ENCODE peak calls at places on chromosomes 1 and 21, in five cellular contexts. X, Z, E, C and K are unnamed samples.

GRCh38 chr1:91455334-91455733 is 45.3 kb upstream of the CDC7 start:
- DNase-seq in Z (no peak), C (no peak), E (no peak), X (no peak), K (no peak)

GRCh38 chr1:2258996-2259395 is 30.9 kb downstream of the SKI start:
- DNase-seq in C (no peak), X (no peak), E (no peak), Z (peak), K (no peak)

GRCh38 chr1:116881879-116882520 is 27.7 kb upstream of the PTGFRN start:
- DNase-seq in E (peak), X (peak), C (peak), Z (no peak), K (peak)

GRCh38 chr1:198811436-198811835 is 172.6 kb downstream of the PTPRC start:
- DNase-seq in Z (no peak), X (no peak), C (no peak), E (no peak), K (no peak)

GRCh38 chr1:182120411-182121258 is 59.1 kb upstream of the ZNF648 start:
- DNase-seq in X (no peak), E (peak), Z (no peak), C (no peak), K (no peak)

GRCh38 chr1:207807395-207808321 is 55.8 kb downstream of the CD46 start:
- DNase-seq in E (no peak), X (no peak), C (peak), Z (peak), K (no peak)

GRCh38 chr1:192270398-192270797 is 46.4 kb upstream of the RGS21 start:
- DNase-seq in E (no peak), C (no peak), Z (no peak), X (peak), K (no peak)

GRCh38 chr1:221201773-221202172 is 322.5 kb downstream of the HLX start:
- DNase-seq in X (no peak), E (no peak), C (no peak), Z (no peak), K (no peak)

GRCh38 chr1:1121611-1122077 is 5.8 kb upstream of the C1orf159 start:
- DNase-seq in C (no peak), X (no peak), E (no peak), Z (peak), K (no peak)

GRCh38 chr21:44892536-44893277 is 19.2 kb upstream of the PTTG1IP start:
- DNase-seq in X (peak), C (peak), E (no peak), Z (peak), K (no peak)

GRCh38 chr1:206890125-206890637 is 7.1 kb upstream of the IL24 start:
- DNase-seq in E (peak), Z (no peak), C (no peak), X (peak), K (no peak)

GRCh38 chr1:81834921-81835698 is 34.4 kb downstream of the ADGRL2 start:
- DNase-seq in X (peak), C (no peak), E (no peak), Z (no peak), K (no peak)

GRCh38 chr21:44677881-44678280 is 4.1 kb downstream of the KRTAP12-1 start:
- DNase-seq in Z (no peak), C (no peak), E (no peak), X (no peak), K (no peak)

GRCh38 chr21:43906585-43907370 is 41.8 kb downstream of the AGPAT3 start:
- DNase-seq in C (no peak), X (no peak), E (no peak), Z (no peak), K (no peak)

GRCh38 chr1:185015598-185015997 is 29.8 kb upstream of the RNF2 start:
- DNase-seq in E (no peak), C (no peak), X (no peak), Z (no peak), K (no peak)

GRCh38 chr1:25594971-25595370 is 21.6 kb upstream of the MAN1C1 start:
- DNase-seq in Z (no peak), E (no peak), X (no peak), C (no peak), K (no peak)

GRCh38 chr1:217917277-217917887 is 286.2 kb downstream of the SPATA17 start:
- DNase-seq in C (no peak), Z (no peak), E (no peak), X (no peak), K (no peak)

DNA sequence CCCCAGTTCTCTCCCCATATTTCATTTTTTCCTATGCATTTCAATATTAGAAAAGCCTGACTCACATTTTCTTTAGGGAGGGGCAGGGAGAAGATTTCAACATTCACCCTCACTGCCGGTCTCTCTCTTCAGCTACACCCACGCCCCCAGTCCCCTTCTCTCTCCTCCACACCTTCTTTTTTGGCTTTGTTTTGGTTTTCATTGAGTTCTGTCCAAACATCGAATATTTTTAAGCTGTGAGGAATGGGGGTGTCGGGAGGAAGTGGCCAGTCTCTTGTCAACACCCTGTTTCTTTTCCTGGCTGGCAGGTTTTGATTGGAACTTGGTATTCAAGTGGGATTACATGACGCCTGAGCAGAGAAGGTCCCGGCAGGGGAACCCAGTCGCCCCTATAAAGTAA is 177.3 kb downstream of the PGBD5 start:
- DNase-seq in Z (no peak), C (no peak), E (no peak), X (no peak), K (no peak)
- H3K27ac ChIP-seq in Z (no peak), C (peak), E (no peak), X (no peak), K (no peak)

GRCh38 chr21:34223376-34223775 is 140.4 kb upstream of the KCNE2 start:
- DNase-seq in E (no peak), X (no peak), Z (no peak), C (no peak), K (no peak)

GRCh38 chr21:34221331-34222030 is 142.3 kb upstream of the KCNE2 start:
- DNase-seq in X (no peak), C (no peak), Z (no peak), E (no peak), K (no peak)

GRCh38 chr21:34222031-34222335 is 141.8 kb upstream of the KCNE2 start:
- DNase-seq in C (no peak), Z (no peak), E (no peak), X (no peak), K (no peak)

GRCh38 chr21:34219334-34220020 is 144.3 kb upstream of the KCNE2 start:
- DNase-seq in Z (no peak), E (no peak), X (no peak), C (no peak), K (no peak)

DNA sequence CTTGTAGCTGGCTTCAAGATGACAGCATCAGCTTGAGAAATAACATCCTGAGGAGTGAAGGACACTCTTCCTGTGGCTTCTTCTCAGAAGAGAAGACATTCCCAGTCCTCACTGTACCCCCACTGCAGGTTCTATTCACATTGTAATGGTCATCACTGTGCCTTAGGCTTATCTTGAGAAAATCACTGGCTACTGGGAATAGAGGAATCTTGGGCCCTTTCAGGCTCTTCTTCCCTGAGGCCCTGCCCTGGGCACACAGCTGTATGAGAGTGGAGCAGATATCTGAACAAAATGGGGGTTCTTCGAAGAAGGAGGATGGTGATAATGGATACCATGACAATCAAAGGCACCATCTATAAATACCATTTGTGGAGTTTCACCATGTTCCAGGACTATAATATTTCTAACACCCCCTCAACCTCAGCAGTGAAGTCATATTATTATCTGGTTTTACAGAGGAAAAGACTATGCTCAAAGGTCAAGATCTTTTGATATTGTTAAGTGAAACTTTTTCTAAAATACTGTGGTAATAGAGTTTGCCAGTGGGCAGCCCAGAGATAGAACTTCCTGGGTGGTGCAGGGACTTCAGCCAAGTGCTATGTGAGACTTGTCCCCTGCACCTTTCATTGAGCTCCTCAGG is 143.1 kb upstream of the KCNE2 start:
- DNase-seq in X (no peak), E (no peak), C (no peak), Z (no peak), K (no peak)
- H3K27ac ChIP-seq in X (no peak), E (no peak), C (peak), Z (no peak), K (no peak)

GRCh38 chr1:93446837-93447451 is 974 bp upstream of the FNBP1L start:
- DNase-seq in C (no peak), Z (no peak), X (no peak), E (peak), K (no peak)

GRCh38 chr1:93448292-93448982 is 519 bp downstream of the FNBP1L start:
- DNase-seq in E (peak), C (no peak), Z (peak), X (no peak), K (no peak)

GRCh38 chr1:93448983-93449805 is 1.3 kb downstream of the FNBP1L start:
- DNase-seq in Z (peak), X (peak), E (peak), C (no peak), K (no peak)

GRCh38 chr1:93450331-93450730 is 2.4 kb downstream of the FNBP1L start:
- DNase-seq in X (no peak), Z (no peak), C (no peak), E (no peak), K (no peak)

DNA sequence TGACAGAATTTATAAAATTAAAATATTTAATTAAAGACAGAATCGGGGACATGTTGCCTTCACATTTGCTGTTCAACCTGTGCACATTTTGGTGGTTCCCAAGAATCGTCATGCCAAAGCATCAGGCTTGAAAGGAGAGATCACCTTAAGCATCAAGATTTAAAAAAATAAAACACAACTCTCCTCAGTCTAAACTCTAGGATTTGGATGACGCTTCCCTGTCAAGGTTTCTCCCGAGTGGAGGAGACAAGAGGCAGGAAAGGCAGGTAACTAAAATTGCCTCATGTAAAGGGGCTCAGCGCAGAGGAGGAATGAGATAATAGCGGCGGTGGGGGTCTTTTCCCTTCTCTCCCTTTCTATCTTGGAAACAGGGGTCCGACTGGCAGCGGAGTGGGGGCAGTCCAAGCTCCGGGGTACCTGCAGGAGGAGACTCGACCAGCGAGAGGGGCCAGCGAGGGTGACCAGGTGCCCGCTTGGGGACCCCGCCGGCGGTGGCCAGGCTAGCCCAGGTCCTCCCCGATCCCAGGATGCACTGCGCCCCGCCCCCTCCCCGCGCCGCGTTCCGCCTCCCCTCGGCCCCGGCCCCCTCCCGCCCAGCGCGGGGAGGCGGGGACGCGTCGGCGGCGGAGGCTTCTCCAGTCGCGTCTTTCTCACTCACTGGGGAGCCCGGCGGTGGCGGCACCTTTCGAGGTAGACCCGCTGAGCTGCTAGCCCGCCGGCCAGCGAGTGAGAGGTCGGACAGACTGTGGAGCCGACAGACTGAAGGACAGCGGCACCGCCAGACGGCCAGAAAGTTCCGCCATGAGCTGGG is at the start of gene FNBP1L:
- DNase-seq in X (peak), C (peak), E (peak), Z (peak), K (no peak)
- H3K27ac ChIP-seq in X (peak), C (peak), E (peak), Z (peak), K (no peak)

GRCh38 chr1:85428471-85429077 is 36.4 kb downstream of the DDAH1 start:
- DNase-seq in E (no peak), X (no peak), C (no peak), Z (no peak), K (no peak)

GRCh38 chr1:85427358-85427757 is 37.6 kb downstream of the DDAH1 start:
- DNase-seq in E (peak), Z (no peak), C (no peak), X (no peak), K (no peak)

GRCh38 chr1:85433096-85433495 is 31.9 kb downstream of the DDAH1 start:
- DNase-seq in X (no peak), E (no peak), Z (no peak), C (no peak), K (no peak)

DNA sequence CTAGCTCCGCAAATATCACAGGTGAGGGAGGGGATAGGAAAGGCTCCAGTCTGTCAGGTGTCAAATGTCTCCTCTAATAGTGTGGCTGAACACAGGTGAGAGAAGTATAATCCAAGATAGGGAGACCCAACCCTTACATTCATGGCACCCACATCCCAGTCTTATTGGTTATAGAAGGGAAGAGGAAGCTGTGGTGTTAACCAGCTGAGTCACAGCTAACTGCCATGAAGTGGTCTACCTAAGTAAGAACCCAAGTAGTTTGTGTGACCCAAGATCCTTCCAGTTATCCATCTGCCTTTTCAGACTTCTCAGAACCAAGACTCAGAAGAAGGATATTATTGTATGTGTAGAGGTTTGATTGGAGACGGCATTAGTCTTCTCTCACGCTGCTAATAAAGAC is 37.1 kb downstream of the DDAH1 start:
- DNase-seq in C (no peak), X (no peak), Z (no peak), E (no peak), K (no peak)
- H3K27ac ChIP-seq in C (peak), X (no peak), Z (no peak), E (no peak), K (no peak)

GRCh38 chr1:12005488-12006166 is 13.7 kb upstream of the MIIP start:
- DNase-seq in X (no peak), C (no peak), Z (no peak), E (no peak), K (no peak)
- H3K27ac ChIP-seq in X (no peak), C (no peak), Z (no peak), E (no peak), K (no peak)